ENCODE peak calls at places on chromosomes 7 and 10, in six cellular contexts. Y is GM12891, H is GM12878, T is HepG2, M is H1, A is K562. C is an unnamed sample.

GRCh38 chr10:46223064-46223480 is 63.7 kb upstream of the ANTXRL start:
- DNase-seq in H (no peak), T (no peak), M (no peak), Y (no peak), A (peak; percentile 47), C (no peak)

GRCh38 chr10:132431537-132432175 is 34.7 kb downstream of the PWWP2B start:
- DNase-seq in A (no peak), H (no peak), T (no peak), Y (no peak), M (no peak), C (no peak)

GRCh38 chr7:13897825-13898224 is 91.6 kb downstream of the ETV1 start:
- DNase-seq in T (no peak), Y (no peak), M (no peak), A (no peak), H (no peak), C (no peak)

GRCh38 chr10:33571616-33572015 is 237.1 kb upstream of the NRP1 start:
- DNase-seq in A (no peak), T (no peak), Y (no peak), M (no peak), H (no peak), C (no peak)

GRCh38 chr7:98079891-98080653 is 26.6 kb upstream of the LMTK2 start:
- DNase-seq in T (no peak), Y (no peak), A (no peak), M (no peak), H (no peak), C (no peak)

GRCh38 chr10:50637003-50637579 is 13.3 kb upstream of the SGMS1 start:
- DNase-seq in Y (no peak), H (no peak), T (no peak), A (no peak), M (no peak), C (no peak)

GRCh38 chr10:5506751-5507648 is 7.6 kb upstream of the CALML5 start:
- DNase-seq in T (no peak), A (no peak), H (no peak), M (no peak), Y (no peak), C (no peak)

GRCh38 chr7:108351715-108352114 is 104.5 kb downstream of the NRCAM start:
- DNase-seq in M (no peak), Y (no peak), A (no peak), T (peak; percentile 79), H (no peak), C (no peak)

GRCh38 chr7:33706666-33707194 is 198.6 kb upstream of the BMPER start:
- DNase-seq in H (no peak), M (no peak), T (no peak), A (no peak), Y (no peak), C (no peak)

GRCh38 chr10:8006274-8006999 is 48.1 kb upstream of the GATA3 start:
- DNase-seq in T (no peak), Y (no peak), A (no peak), H (no peak), M (no peak), C (no peak)

GRCh38 chr10:132375116-132375794 is 21.7 kb upstream of the PWWP2B start:
- DNase-seq in Y (no peak), H (no peak), M (no peak), A (peak; percentile 31), T (no peak), C (no peak)

GRCh38 chr10:94002156-94002555 is 8.4 kb downstream of the PLCE1 start:
- DNase-seq in Y (no peak), M (no peak), T (no peak), H (no peak), A (no peak), C (no peak)

GRCh38 chr7:76296743-76297740 is 5.4 kb upstream of the HSPB1 start:
- DNase-seq in H (no peak), Y (no peak), A (no peak), T (peak; percentile 28), M (no peak), C (no peak)

GRCh38 chr10:132068431-132069121 is 2.8 kb downstream of the JAKMIP3 start:
- DNase-seq in H (no peak), T (no peak), Y (no peak), M (no peak), A (no peak), C (no peak)

GRCh38 chr7:132871419-132871818 is 210.5 kb downstream of the CHCHD3 start:
- DNase-seq in M (no peak), H (no peak), T (no peak), Y (no peak), A (no peak), C (no peak)

GRCh38 chr10:77062381-77062780 is 575.2 kb downstream of the KCNMA1 start:
- DNase-seq in Y (no peak), A (no peak), M (no peak), T (no peak), H (no peak), C (no peak)

GRCh38 chr10:114470956-114471905 is 66.9 kb upstream of the AFAP1L2 start:
- DNase-seq in H (peak; percentile 24), M (no peak), Y (peak; percentile 41), A (peak; percentile 60), T (peak; percentile 65), C (peak; percentile 28)

GRCh38 chr10:100886099-100886498 is 26.7 kb upstream of the SLF2 start:
- DNase-seq in H (no peak), Y (no peak), T (no peak), M (no peak), A (no peak), C (no peak)
- TF ChIP-seq TAF1 in H (no peak), Y (no peak), T (no peak), M (no peak), A (no peak), C (no peak)

GRCh38 chr10:100265821-100266485 is 1.5 kb downstream of the CWF19L1 start:
- DNase-seq in Y (no peak), M (no peak), H (no peak), A (no peak), T (no peak), C (no peak)

DNA sequence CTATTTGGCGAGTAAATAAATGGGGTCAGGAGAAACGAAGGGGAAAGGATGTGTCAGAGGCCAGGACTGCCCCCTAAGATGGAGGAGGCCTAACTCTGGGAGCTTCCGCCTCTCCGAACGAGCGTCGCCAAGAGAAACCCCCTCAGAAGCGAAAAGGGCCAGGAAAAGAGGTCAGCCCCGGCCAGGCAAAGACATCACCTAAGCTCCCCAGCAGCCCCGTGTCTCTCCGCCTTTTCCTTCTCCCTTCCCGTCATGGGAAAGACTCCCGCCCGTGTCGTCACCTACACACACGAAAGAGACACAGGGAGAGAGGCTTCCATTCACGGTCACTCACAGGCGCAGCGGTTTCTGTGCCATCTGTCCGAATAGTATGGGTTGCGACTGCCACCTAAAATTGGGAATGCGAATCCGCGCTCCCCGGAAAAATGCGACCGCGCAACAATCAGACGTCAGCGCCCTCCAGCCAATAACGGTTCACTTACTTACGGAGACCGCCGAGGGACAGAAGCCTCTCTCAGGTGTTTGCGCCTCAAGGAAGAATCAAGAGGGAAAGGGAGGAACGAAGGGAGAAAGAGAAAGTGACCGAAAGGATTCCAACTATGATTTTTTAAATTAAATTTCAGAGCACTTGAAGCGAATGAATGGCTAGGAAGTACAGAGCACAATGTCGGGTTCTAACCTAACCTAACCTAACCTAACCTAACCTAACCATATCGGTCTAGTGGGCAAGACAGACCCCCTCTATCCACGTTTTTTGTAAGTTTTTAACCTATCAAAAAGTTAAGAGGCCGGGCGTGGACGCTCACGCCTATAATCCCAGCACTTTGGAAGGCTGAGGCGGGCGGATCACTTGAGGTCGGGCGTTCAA is at the start of gene CWF19L1:
- DNase-seq in M (peak; percentile 67), T (peak; percentile 76), A (peak; percentile 54), Y (peak; percentile 54), H (peak; percentile 33), C (peak; percentile 45)
- TF ChIP-seq POLR2A in M (peak; percentile 50), T (peak; percentile 78), A (peak; percentile 80), Y (peak; percentile 70), H (peak; percentile 84), C (peak; percentile 68)

GRCh38 chr10:115580239-115580638 is 487.1 kb downstream of the ATRNL1 start:
- DNase-seq in T (no peak), M (no peak), Y (no peak), H (no peak), A (no peak), C (no peak)
- TF ChIP-seq POLR2AphosphoS5 in T (no peak), M (no peak), Y (no peak), H (no peak), A (no peak), C (no peak)

DNA sequence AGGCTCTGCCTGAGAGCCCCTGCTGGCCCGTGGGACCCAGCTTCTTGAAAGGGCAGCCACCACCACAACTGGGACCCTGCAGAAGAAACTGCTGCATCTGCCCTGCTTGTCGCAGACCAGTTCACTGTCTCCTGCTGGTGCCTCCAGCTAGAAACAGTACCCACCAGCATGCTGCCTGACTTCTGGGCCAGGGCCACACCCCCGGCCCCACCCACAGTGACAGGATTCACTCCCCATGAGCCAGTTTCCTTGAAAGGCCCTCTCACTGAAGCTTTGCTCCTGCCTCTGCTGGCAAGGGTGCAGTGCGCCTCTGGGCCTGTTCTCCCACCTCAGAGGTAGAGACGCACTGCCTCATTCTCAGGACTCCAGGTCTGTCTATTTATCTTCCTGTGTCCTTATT is 32.4 kb downstream of the ANXA11 start:
- DNase-seq in H (no peak), Y (no peak), M (no peak), A (no peak), T (no peak), C (no peak)
- TF ChIP-seq TAF1 in H (no peak), Y (no peak), M (no peak), A (no peak), T (no peak), C (no peak)

C was measured in GM12892.